ENCODE peak calls at places on chromosomes 3 and 15, in five cellular contexts. S is cardiac muscle cell, O is MG63, B is IMR-90, T is tibial nerve. E is an unnamed sample.

GRCh38 chr3:78878011-78878410 is 889.8 kb downstream of the ROBO1 start:
- DNase-seq in S (no peak), O (no peak), B (peak; percentile 80), T (no peak), E (no peak)

GRCh38 chr3:54426431-54426830 is 304.1 kb downstream of the CACNA2D3 start:
- DNase-seq in S (no peak), O (no peak), B (no peak), T (no peak), E (no peak)

GRCh38 chr15:57849332-57849731 is 142.8 kb downstream of the POLR2M start:
- DNase-seq in S (no peak), O (no peak), B (no peak), T (no peak), E (no peak)

GRCh38 chr15:60994842-60995495 is 234.1 kb downstream of the RORA start:
- DNase-seq in S (no peak), O (no peak), B (no peak), T (no peak), E (no peak)

GRCh38 chr15:88498991-88499390 is 31.5 kb downstream of the MRPS11 start:
- DNase-seq in S (peak; percentile 33), O (no peak), B (no peak), T (no peak), E (no peak)

GRCh38 chr3:53809267-53809666 is 37.0 kb downstream of the CHDH start:
- DNase-seq in S (no peak), O (no peak), B (no peak), T (no peak), E (no peak)

GRCh38 chr3:94587291-94587690 is 524.4 kb downstream of the NSUN3 start:
- DNase-seq in S (no peak), O (no peak), B (no peak), T (no peak), E (no peak)

GRCh38 chr15:68542771-68543544 is 35.8 kb upstream of the CORO2B start:
- DNase-seq in S (no peak), O (peak; percentile 83), B (peak; percentile 96), T (peak; percentile 74), E (no peak)

GRCh38 chr15:56351957-56352506 is 13.2 kb upstream of the TEX9 start:
- DNase-seq in S (no peak), O (no peak), B (no peak), T (no peak), E (no peak)

GRCh38 chr15:63146684-63147083 is 10.6 kb downstream of the RPS27L start:
- DNase-seq in S (no peak), O (no peak), B (peak; percentile 27), T (no peak), E (no peak)

GRCh38 chr15:29676961-29677402 is 145.3 kb downstream of the TJP1 start:
- DNase-seq in S (no peak), O (peak; percentile 31), B (peak; percentile 62), T (no peak), E (no peak)

GRCh38 chr15:57462391-57462790 is 86.1 kb downstream of the CGNL1 start:
- DNase-seq in S (no peak), O (no peak), B (peak; percentile 4), T (no peak), E (no peak)

GRCh38 chr3:189340680-189341460 is 169.1 kb downstream of the TPRG1 start:
- DNase-seq in S (no peak), O (no peak), B (no peak), T (no peak), E (no peak)

GRCh38 chr3:186502138-186502941 is 41.8 kb downstream of the CRYGS start:
- DNase-seq in S (peak; percentile 76), O (no peak), B (no peak), T (no peak), E (no peak)

GRCh38 chr15:77475898-77476297 is 55.2 kb downstream of the HMG20A start:
- DNase-seq in S (peak; percentile 47), O (no peak), B (no peak), T (no peak), E (no peak)

GRCh38 chr3:157888040-157888439 is 218.2 kb downstream of the SHOX2 start:
- DNase-seq in S (no peak), O (no peak), B (no peak), T (no peak), E (no peak)

GRCh38 chr3:86838927-86839326 is 152.0 kb downstream of the VGLL3 start:
- DNase-seq in S (no peak), O (no peak), B (no peak), T (no peak), E (no peak)

GRCh38 chr15:97874139-97874538 is 86.4 kb upstream of the ARRDC4 start:
- DNase-seq in S (no peak), O (no peak), B (no peak), T (no peak), E (no peak)

GRCh38 chr3:176431073-176431472 is 766.2 kb downstream of the TBL1XR1 start:
- DNase-seq in S (no peak), O (no peak), B (no peak), T (no peak), E (no peak)

GRCh38 chr15:51874751-51875644 is 45.5 kb downstream of the TMOD3 start:
- DNase-seq in S (no peak), O (peak; percentile 79), B (peak; percentile 99), T (peak; percentile 58), E (no peak)

GRCh38 chr15:72934006-72934405 is 118.3 kb upstream of the NEO1 start:
- DNase-seq in S (no peak), O (peak; percentile 68), B (peak; percentile 21), T (no peak), E (no peak)

GRCh38 chr3:79406175-79406574 is 361.6 kb downstream of the ROBO1 start:
- DNase-seq in S (no peak), O (no peak), B (no peak), T (no peak), E (no peak)

GRCh38 chr3:16316847-16317560 is 52.0 kb downstream of the OXNAD1 start:
- DNase-seq in S (no peak), O (no peak), B (no peak), T (no peak), E (no peak)

GRCh38 chr3:13559751-13560540 is 11.0 kb downstream of the FBLN2 start:
- DNase-seq in S (no peak), O (peak; percentile 85), B (no peak), T (no peak), E (no peak)

GRCh38 chr3:190027116-190027515 is 93.6 kb downstream of the P3H2 start:
- DNase-seq in S (no peak), O (no peak), B (no peak), T (no peak), E (no peak)

DNA sequence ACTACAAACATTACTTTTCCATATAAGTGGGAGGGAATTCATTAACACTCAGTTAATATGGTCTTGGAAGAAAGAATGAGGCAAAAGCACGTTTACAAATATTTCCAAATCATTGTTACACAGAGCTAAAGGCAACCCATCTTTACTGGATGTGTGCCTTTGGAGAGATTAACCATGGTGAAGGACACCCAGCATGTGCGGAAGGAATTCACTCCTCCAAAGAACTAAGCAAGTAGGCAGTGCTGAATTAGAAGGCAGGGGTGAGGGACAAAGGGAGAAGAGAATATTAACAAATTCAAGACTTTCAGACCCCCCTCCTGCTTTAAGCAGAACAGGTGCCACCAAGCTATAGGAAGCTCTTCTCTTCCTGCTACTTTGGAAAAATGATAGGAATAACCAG is 10.1 kb downstream of the ARPP21 start:
- DNase-seq in S (no peak), O (no peak), B (no peak), T (no peak), E (no peak)
- H3K36me3 ChIP-seq in S (no peaks in the 10 kb centered on the region), O (no peaks in the 10 kb centered on the region), B (no peaks in the 10 kb centered on the region), T (no peaks in the 10 kb centered on the region), E (no peaks in the 10 kb centered on the region)

GRCh38 chr3:184872200-184872599 is 60.2 kb downstream of the VPS8 start:
- DNase-seq in S (no peak), O (no peak), B (no peak), T (no peak), E (no peak)
- H3K36me3 ChIP-seq in S (peaks cover 38% of the 10 kb centered on the region), O (peaks cover 13% of the 10 kb centered on the region), B (peaks cover 8% of the 10 kb centered on the region), T (no peaks in the 10 kb centered on the region), E (peaks cover 5% of the 10 kb centered on the region)

DNA sequence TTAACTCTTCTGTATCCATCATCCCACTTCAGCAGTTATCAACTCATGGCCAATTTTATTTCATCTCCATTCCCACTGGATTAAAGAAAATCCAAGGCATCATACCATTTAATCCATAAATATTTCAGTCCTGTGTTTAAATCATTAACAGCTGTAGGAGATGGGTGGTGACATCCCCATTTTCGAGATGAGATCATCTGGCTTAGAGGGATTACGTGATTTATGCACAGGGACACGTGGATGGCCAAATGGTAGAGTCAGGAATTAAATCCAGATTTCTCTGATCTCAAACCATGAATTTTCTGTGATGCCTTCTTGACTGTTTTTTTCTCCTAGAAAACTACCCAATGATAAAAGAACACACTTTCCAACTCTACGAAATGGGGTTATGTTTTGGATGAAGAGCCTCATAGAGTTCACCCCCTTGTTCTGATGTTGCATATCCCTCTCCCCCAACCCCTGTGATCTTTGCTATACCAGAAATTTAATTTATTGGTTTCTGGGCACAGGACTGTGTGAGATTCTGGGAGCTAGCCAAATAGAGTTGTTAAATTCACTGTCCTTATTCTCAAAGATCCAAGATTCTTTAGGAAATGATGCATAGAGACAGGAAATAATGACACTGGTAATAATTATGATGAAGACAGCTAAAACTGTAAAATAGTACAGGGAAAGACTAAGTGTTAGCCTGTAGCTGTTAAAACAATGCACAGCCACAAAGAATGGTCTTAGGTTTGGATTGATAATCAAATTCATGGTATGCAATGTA is 7.4 kb downstream of the ZNF589 start:
- DNase-seq in S (no peak), O (no peak), B (no peak), T (no peak), E (no peak)
- H3K36me3 ChIP-seq in S (peaks cover 8% of the 10 kb centered on the region), O (no peaks in the 10 kb centered on the region), B (peaks cover 7% of the 10 kb centered on the region), T (no peaks in the 10 kb centered on the region), E (no peaks in the 10 kb centered on the region)

GRCh38 chr15:65060641-65061397 is 7.0 kb downstream of the RASL12 start:
- DNase-seq in S (no peak), O (no peak), B (no peak), T (no peak), E (no peak)
- H3K36me3 ChIP-seq in S (no peaks in the 10 kb centered on the region), O (no peaks in the 10 kb centered on the region), B (no peaks in the 10 kb centered on the region), T (no peaks in the 10 kb centered on the region), E (no peaks in the 10 kb centered on the region)

GRCh38 chr3:197285557-197285956 is 12.9 kb downstream of the DLG1 start:
- DNase-seq in S (no peak), O (no peak), B (no peak), T (no peak), E (no peak)
- H3K36me3 ChIP-seq in S (peaks cover 29% of the 10 kb centered on the region), O (peaks cover 92% of the 10 kb centered on the region), B (peaks cover 22% of the 10 kb centered on the region), T (peaks cover 2% of the 10 kb centered on the region), E (no peaks in the 10 kb centered on the region)

E was measured in breast epithelium.